ENCODE peak calls at places on chromosomes 4 and X, in four cellular contexts. J, P, W and Y are unnamed samples.

GRCh38 chr4:30720656-30721352 is 635 bp downstream of the PCDH7 start:
- DNase-seq in J (peak), P (peak), W (no peak), Y (peak)

GRCh38 chr4:102531441-102531840 is 30.3 kb downstream of the NFKB1 start:
- DNase-seq in J (no peak), P (no peak), W (no peak), Y (no peak)

GRCh38 chr4:153038493-153039311 is 102.6 kb downstream of the FHDC1 start:
- DNase-seq in J (no peak), P (no peak), W (no peak), Y (no peak)

GRCh38 chr4:122131562-122132157 is 20.5 kb upstream of the BLTP1 start:
- DNase-seq in J (no peak), P (no peak), W (no peak), Y (no peak)

GRCh38 chrX:8988456-8988855 is 45.5 kb downstream of the FAM9B start:
- DNase-seq in J (no peak), P (peak), W (no peak), Y (no peak)

GRCh38 chr4:6840062-6840976 is 57.8 kb downstream of the KIAA0232 start:
- DNase-seq in J (no peak), P (no peak), W (no peak), Y (no peak)

GRCh38 chr4:1846580-1846979 is 9.4 kb downstream of the LETM1 start:
- DNase-seq in J (no peak), P (no peak), W (no peak), Y (no peak)

GRCh38 chrX:108527724-108528123 is 88.1 kb downstream of the COL4A5 start:
- DNase-seq in J (no peak), P (no peak), W (no peak), Y (no peak)

GRCh38 chr4:125750827-125751466 is 436.2 kb downstream of the FAT4 start:
- DNase-seq in J (no peak), P (no peak), W (no peak), Y (peak)

GRCh38 chr4:175947117-175947722 is 118.4 kb upstream of the WDR17 start:
- DNase-seq in J (no peak), P (no peak), W (no peak), Y (peak)

GRCh38 chrX:31652651-31653050 is 580.8 kb upstream of the FTHL17 start:
- DNase-seq in J (no peak), P (no peak), W (no peak), Y (no peak)

GRCh38 chrX:53681661-53682060 is 4.9 kb downstream of the HUWE1 start:
- DNase-seq in J (no peak), P (peak), W (no peak), Y (no peak)

GRCh38 chrX:26373829-26374228 is 157.9 kb downstream of the MAGEB5 start:
- DNase-seq in J (no peak), P (no peak), W (no peak), Y (no peak)